ENCODE peak calls at places on chromosomes 16 and 17, in ten cellular contexts. V, E, W, Q, N, S, C, L, Y and K are unnamed samples.
A peak's percentile ranks its signal among the peaks of the same experiment; 100 is the strongest.

GRCh38 chr17:31548709-31549108 is 157.2 kb downstream of the RAB11FIP4 start:
- DNase-seq in E (no peak), C (no peak), Q (no peak), W (no peak), S (no peak), L (no peak), V (no peak), N (no peak), Y (no peak), K (peak; percentile 34)

GRCh38 chr16:49788936-49789335 is 67.0 kb downstream of the ZNF423 start:
- DNase-seq in Q (no peak), V (no peak), Y (no peak), E (no peak), L (no peak), N (no peak), W (no peak), S (no peak), C (no peak), K (no peak)

GRCh38 chr16:12903325-12904040 is 2.1 kb downstream of the SHISA9 start:
- DNase-seq in S (no peak), N (no peak), L (no peak), Q (no peak), W (no peak), Y (no peak), V (no peak), E (no peak), C (no peak), K (no peak)

GRCh38 chr16:64412578-64413280 is 709.1 kb downstream of the CDH11 start:
- DNase-seq in W (no peak), E (no peak), Q (no peak), Y (no peak), C (peak; percentile 3), V (no peak), S (no peak), L (no peak), N (no peak), K (no peak)

GRCh38 chr16:89491238-89491869 is 993 bp upstream of the ANKRD11 start:
- DNase-seq in E (no peak), Y (no peak), C (no peak), L (no peak), Q (no peak), N (no peak), V (no peak), W (no peak), S (no peak), K (no peak)

GRCh38 chr16:87344165-87344930 is 27.2 kb upstream of the C16orf95 start:
- DNase-seq in S (no peak), W (no peak), L (no peak), E (no peak), Q (no peak), V (no peak), N (no peak), Y (no peak), C (no peak), K (no peak)

GRCh38 chr16:11356573-11357331 is 11.5 kb downstream of the RMI2 start:
- DNase-seq in Y (peak; percentile 51), C (peak; percentile 67), N (no peak), W (no peak), V (peak; percentile 58), E (peak; percentile 17), L (peak; percentile 52), S (no peak), Q (peak; percentile 65), K (peak; percentile 63)

GRCh38 chr17:55641559-55642160 is 81.0 kb downstream of the TMEM100 start:
- DNase-seq in Y (no peak), E (peak; percentile 42), Q (no peak), S (no peak), N (no peak), L (peak; percentile 11), W (no peak), C (no peak), V (peak; percentile 25), K (peak; percentile 1)

GRCh38 chr16:67028555-67029248 is at the start of gene CBFB:
- DNase-seq in N (peak; percentile 96), S (peak; percentile 81), C (peak; percentile 98), W (peak; percentile 43), E (peak; percentile 81), L (peak; percentile 94), Y (peak; percentile 92), Q (peak; percentile 97), V (peak; percentile 89), K (peak; percentile 83)

GRCh38 chr16:24396350-24397271 is 140.5 kb downstream of the CACNG3 start:
- DNase-seq in Y (no peak), W (no peak), N (no peak), L (no peak), C (no peak), E (peak; percentile 5), Q (no peak), S (peak; percentile 34), V (no peak), K (no peak)

GRCh38 chr16:89334461-89334860 is 117.0 kb downstream of the ZNF778 start:
- DNase-seq in Q (peak; percentile 43), S (no peak), W (no peak), C (no peak), L (no peak), Y (no peak), V (no peak), E (no peak), N (no peak), K (no peak)

GRCh38 chr17:10614536-10615155 is 42.5 kb downstream of the MYH3 start:
- DNase-seq in W (no peak), Y (no peak), V (no peak), C (peak; percentile 54), E (no peak), Q (no peak), S (no peak), L (peak; percentile 15), N (no peak), K (peak; percentile 24)

GRCh38 chr16:84349852-84350565 is 18.3 kb upstream of the ATP2C2 start:
- DNase-seq in L (no peak), W (no peak), Y (no peak), C (no peak), V (no peak), N (no peak), Q (no peak), S (no peak), E (no peak), K (no peak)